ENCODE peak calls at places on chromosomes 7 and 10, in seven cellular contexts. C is right lobe of liver, F is AG10803, I is PC-3, P is epithelial cell of esophagus, R is fibroblast of the aortic adventitia, E is BJ. G is an unnamed sample.

GRCh38 chr10:2986341-2986933 is 80.9 kb upstream of the PFKP start:
- DNase-seq in C (no peak), F (no peak), I (no peak), P (no peak), R (no peak), E (no peak), G (no peak)

GRCh38 chr10:113087082-113088029 is 137.3 kb downstream of the TCF7L2 start:
- DNase-seq in C (no peak), F (peak), I (peak), P (peak), R (peak), E (peak), G (peak)

GRCh38 chr7:156751319-156751718 is 110.7 kb downstream of the RNF32 start:
- DNase-seq in C (no peak), F (peak), I (peak), P (peak), R (peak), E (peak), G (peak)

GRCh38 chr7:55975944-55976633 is 11.7 kb downstream of the NIPSNAP2 start:
- DNase-seq in C (no peak), F (no peak), I (no peak), P (no peak), R (no peak), E (no peak), G (no peak)

GRCh38 chr7:148058092-148058491 is 532.5 kb upstream of the C7orf33 start:
- DNase-seq in C (no peak), F (no peak), I (no peak), P (no peak), R (no peak), E (no peak), G (no peak)

GRCh38 chr7:126723966-126724544 is 528.7 kb downstream of the GRM8 start:
- DNase-seq in C (no peak), F (no peak), I (no peak), P (no peak), R (no peak), E (no peak), G (no peak)

GRCh38 chr10:63671317-63671937 is 150.2 kb downstream of the REEP3 start:
- DNase-seq in C (no peak), F (peak), I (no peak), P (no peak), R (peak), E (peak), G (peak)

GRCh38 chr7:114100810-114101209 is 182.0 kb upstream of the PPP1R3A start:
- DNase-seq in C (no peak), F (no peak), I (no peak), P (no peak), R (no peak), E (no peak), G (no peak)

GRCh38 chr10:71889388-71889987 is 38.4 kb upstream of the PSAP start:
- DNase-seq in C (peak), F (no peak), I (peak), P (peak), R (no peak), E (no peak), G (no peak)

GRCh38 chr7:48109848-48110663 is 21.0 kb downstream of the UPP1 start:
- DNase-seq in C (peak), F (no peak), I (peak), P (peak), R (peak), E (no peak), G (no peak)

GRCh38 chr7:102931757-102932156 is 19.0 kb downstream of the LRRC17 start:
- DNase-seq in C (no peak), F (no peak), I (peak), P (no peak), R (no peak), E (no peak), G (no peak)

GRCh38 chr10:116164291-116164690 is 108.7 kb downstream of the GFRA1 start:
- DNase-seq in C (no peak), F (no peak), I (no peak), P (no peak), R (no peak), E (no peak), G (no peak)

GRCh38 chr10:129725011-129725410 is 239.1 kb downstream of the EBF3 start:
- DNase-seq in C (peak), F (no peak), I (no peak), P (no peak), R (no peak), E (no peak), G (no peak)

GRCh38 chr10:49666685-49667084 is 12.8 kb upstream of the C10orf53 start:
- DNase-seq in C (no peak), F (no peak), I (no peak), P (no peak), R (no peak), E (no peak), G (no peak)

GRCh38 chr7:106056513-106057203 is 55.5 kb downstream of the SYPL1 start:
- DNase-seq in C (peak), F (peak), I (peak), P (peak), R (peak), E (no peak), G (no peak)

GRCh38 chr7:76301000-76301399 is 1.5 kb upstream of the HSPB1 start:
- DNase-seq in C (no peak), F (no peak), I (no peak), P (no peak), R (no peak), E (no peak), G (no peak)

GRCh38 chr7:37352974-37353948 is 95.4 kb downstream of the ELMO1 start:
- DNase-seq in C (no peak), F (no peak), I (peak), P (no peak), R (no peak), E (no peak), G (no peak)

GRCh38 chr7:136530831-136531230 is 337.6 kb upstream of the CHRM2 start:
- DNase-seq in C (no peak), F (no peak), I (no peak), P (no peak), R (no peak), E (no peak), G (no peak)

GRCh38 chr7:112067205-112067604 is 139.0 kb downstream of the DOCK4 start:
- DNase-seq in C (no peak), F (no peak), I (no peak), P (no peak), R (no peak), E (no peak), G (no peak)

GRCh38 chr7:46859963-46860475 is 721.9 kb downstream of the TNS3 start:
- DNase-seq in C (no peak), F (peak), I (peak), P (peak), R (peak), E (no peak), G (no peak)

GRCh38 chr7:101941481-101942383 is 124.3 kb downstream of the CUX1 start:
- DNase-seq in C (no peak), F (peak), I (peak), P (peak), R (peak), E (no peak), G (no peak)

GRCh38 chr10:132865236-132865635 is 77.1 kb downstream of the CFAP46 start:
- DNase-seq in C (peak), F (no peak), I (no peak), P (no peak), R (no peak), E (no peak), G (no peak)

GRCh38 chr10:64416011-64416410 is 894.8 kb downstream of the REEP3 start:
- DNase-seq in C (no peak), F (no peak), I (no peak), P (no peak), R (no peak), E (no peak), G (no peak)

GRCh38 chr10:71125749-71126107 is 86.6 kb upstream of the UNC5B start:
- DNase-seq in C (no peak), F (no peak), I (no peak), P (no peak), R (no peak), E (no peak), G (no peak)

GRCh38 chr7:34497153-34497777 is 160.8 kb upstream of the NPSR1 start:
- DNase-seq in C (no peak), F (no peak), I (no peak), P (peak), R (no peak), E (no peak), G (no peak)

GRCh38 chr10:86646532-86646931 is 7.8 kb upstream of the OPN4 start:
- DNase-seq in C (no peak), F (no peak), I (no peak), P (no peak), R (no peak), E (no peak), G (no peak)

GRCh38 chr10:47441973-47442750 is 41.8 kb downstream of the ANXA8 start:
- DNase-seq in C (no peak), F (no peak), I (no peak), P (no peak), R (no peak), E (no peak), G (no peak)

GRCh38 chr7:32068411-32068905 is 1.7 kb downstream of the PDE1C start:
- DNase-seq in C (no peak), F (no peak), I (no peak), P (no peak), R (no peak), E (no peak), G (no peak)

GRCh38 chr7:59079-59825 is 133.1 kb upstream of the FAM20C start:
- DNase-seq in C (peak), F (no peak), I (no peak), P (no peak), R (no peak), E (no peak), G (no peak)

GRCh38 chr7:100124301-100125229 is 2.2 kb upstream of the MBLAC1 start:
- DNase-seq in C (no peak), F (no peak), I (no peak), P (no peak), R (no peak), E (no peak), G (no peak)

GRCh38 chr10:19917756-19918478 is 101.7 kb downstream of the PLXDC2 start:
- DNase-seq in C (no peak), F (no peak), I (no peak), P (no peak), R (no peak), E (no peak), G (no peak)

GRCh38 chr10:132146941-132147915 is 39.5 kb upstream of the DPYSL4 start:
- DNase-seq in C (peak), F (no peak), I (no peak), P (no peak), R (no peak), E (no peak), G (no peak)

DNA sequence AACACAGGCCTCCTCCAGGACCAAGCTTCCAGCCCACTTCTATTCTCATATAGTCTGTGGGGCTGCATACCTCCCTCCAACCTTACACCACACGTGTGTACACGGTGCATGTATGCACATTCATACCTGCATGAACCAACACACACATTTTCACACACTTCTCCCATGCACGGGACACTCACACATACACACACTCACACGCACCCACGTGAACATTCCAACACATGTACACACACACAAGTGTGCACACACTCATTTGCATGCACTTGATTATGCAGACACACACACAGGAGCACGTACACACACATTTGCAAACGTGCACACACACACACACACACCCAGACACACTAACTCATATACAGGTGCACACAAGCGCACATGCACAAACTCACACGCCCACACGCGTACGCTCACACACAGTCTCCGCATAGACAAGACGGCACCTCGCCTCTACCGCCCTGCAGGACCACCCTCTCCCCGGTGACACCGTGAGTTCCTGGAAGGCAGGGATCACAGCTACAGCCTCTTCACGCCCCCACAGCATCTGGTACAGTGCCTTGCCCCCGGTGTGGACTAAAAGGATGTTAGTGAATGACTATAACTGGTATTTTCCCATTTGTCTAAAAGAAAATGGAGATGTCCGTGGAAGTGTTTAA is 263.8 kb downstream of the PTPRN2 start:
- DNase-seq in C (no peak), F (no peak), I (no peak), P (no peak), R (no peak), E (no peak), G (no peak)
- TF ChIP-seq CTCF in C (no peak), F (no peak), I (no peak), P (no peak), R (no peak), E (no peak), G (no peak)

GRCh38 chr7:104035351-104035750 is 45.9 kb upstream of the RELN start:
- DNase-seq in C (no peak), F (no peak), I (no peak), P (no peak), R (no peak), E (no peak), G (no peak)

GRCh38 chr7:104034679-104035078 is 45.2 kb upstream of the RELN start:
- DNase-seq in C (no peak), F (no peak), I (no peak), P (no peak), R (no peak), E (no peak), G (no peak)

GRCh38 chr7:104032486-104032885 is 43.0 kb upstream of the RELN start:
- DNase-seq in C (no peak), F (no peak), I (no peak), P (no peak), R (no peak), E (no peak), G (no peak)

GRCh38 chr7:104029765-104030164 is 40.3 kb upstream of the RELN start:
- DNase-seq in C (no peak), F (no peak), I (peak), P (no peak), R (no peak), E (no peak), G (no peak)

GRCh38 chr7:104033837-104034236 is 44.4 kb upstream of the RELN start:
- DNase-seq in C (no peak), F (no peak), I (no peak), P (no peak), R (no peak), E (no peak), G (no peak)
- H3K4me3 ChIP-seq in C (no peak), F (no peak), I (no peak), P (no peak), R (no peak), E (no peak), G (no peak)

DNA sequence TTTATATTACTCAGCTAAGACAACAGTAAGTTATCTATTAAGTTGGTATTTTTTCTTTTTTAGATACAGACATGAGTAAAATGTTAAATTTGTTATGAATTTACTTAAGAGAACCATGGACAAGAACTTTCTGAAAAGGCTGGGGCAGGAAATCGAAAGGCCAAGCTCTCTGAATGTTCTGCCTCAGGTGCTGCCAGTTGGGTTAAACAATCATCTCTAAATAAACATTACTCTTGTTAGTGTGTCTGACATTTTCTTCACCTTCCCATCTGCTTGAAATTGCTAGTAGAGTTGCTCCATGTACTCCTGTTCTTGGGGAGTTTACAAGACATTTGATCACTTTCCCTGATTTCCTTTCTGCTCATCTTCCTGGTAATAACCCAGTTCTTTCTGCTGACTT is 87.5 kb downstream of the ANKRD7 start:
- DNase-seq in C (no peak), F (no peak), I (no peak), P (peak), R (no peak), E (no peak), G (no peak)
- TF ChIP-seq CTCF in C (no peak), F (no peak), I (no peak), P (no peak), R (no peak), E (no peak), G (no peak)

GRCh38 chr7:44262031-44262430 is 61.3 kb downstream of the YKT6 start:
- DNase-seq in C (no peak), F (no peak), I (no peak), P (peak), R (no peak), E (no peak), G (no peak)

GRCh38 chr7:44263342-44264082 is 61.9 kb downstream of the CAMK2B start:
- DNase-seq in C (no peak), F (no peak), I (no peak), P (no peak), R (peak), E (no peak), G (no peak)

GRCh38 chr7:44265733-44266132 is 59.7 kb downstream of the CAMK2B start:
- DNase-seq in C (no peak), F (no peak), I (no peak), P (no peak), R (no peak), E (no peak), G (no peak)

GRCh38 chr7:44266526-44266925 is 58.9 kb downstream of the CAMK2B start:
- DNase-seq in C (no peak), F (no peak), I (no peak), P (no peak), R (no peak), E (no peak), G (no peak)

GRCh38 chr7:44264221-44264956 is 61.0 kb downstream of the CAMK2B start:
- DNase-seq in C (no peak), F (no peak), I (peak), P (peak), R (no peak), E (no peak), G (no peak)
- H3K4me3 ChIP-seq in C (no peak), F (no peak), I (no peak), P (no peak), R (no peak), E (no peak), G (no peak)